ENCODE peak calls at places on chromosomes 2 and 18, in five cellular contexts. K is GM04504; S is IMR-90; M is effector memory CD8-positive, alpha-beta T cell; V is left cardiac atrium. L is an unnamed sample.

GRCh38 chr18:48719988-48720654 is 181.3 kb downstream of the CTIF start:
- DNase-seq in K (no peak), S (peak; percentile 74), M (no peak), V (no peak), L (no peak)

GRCh38 chr18:61842146-61842545 is 50.7 kb downstream of the RNF152 start:
- DNase-seq in K (no peak), S (no peak), M (no peak), V (no peak), L (no peak)

GRCh38 chr2:174023591-174024523 is 58.7 kb upstream of the SP3 start:
- DNase-seq in K (peak; percentile 82), S (peak; percentile 95), M (no peak), V (peak; percentile 72), L (no peak)

GRCh38 chr2:178419123-178419522 is 31.9 kb downstream of the PRKRA start:
- DNase-seq in K (no peak), S (peak; percentile 61), M (no peak), V (no peak), L (no peak)

GRCh38 chr2:26454561-26455001 is 23.3 kb downstream of the OTOF start:
- DNase-seq in K (no peak), S (no peak), M (no peak), V (no peak), L (no peak)

GRCh38 chr2:42252464-42252863 is 83.3 kb downstream of the EML4 start:
- DNase-seq in K (no peak), S (no peak), M (no peak), V (no peak), L (no peak)

GRCh38 chr2:216192181-216192580 is 83.0 kb downstream of the XRCC5 start:
- DNase-seq in K (no peak), S (no peak), M (no peak), V (no peak), L (no peak)

GRCh38 chr18:35386600-35387366 is 9.6 kb upstream of the ZNF396 start:
- DNase-seq in K (peak; percentile 40), S (peak; percentile 82), M (peak; percentile 63), V (peak; percentile 67), L (no peak)

GRCh38 chr2:73258913-73259215 is 24.8 kb downstream of the CCT7 start:
- DNase-seq in K (no peak), S (no peak), M (no peak), V (no peak), L (no peak)

GRCh38 chr18:41396861-41397260 is 558.2 kb upstream of the PIK3C3 start:
- DNase-seq in K (no peak), S (peak; percentile 1), M (no peak), V (no peak), L (no peak)

GRCh38 chr2:236172238-236172865 is 4.2 kb upstream of the GBX2 start:
- DNase-seq in K (no peak), S (no peak), M (no peak), V (no peak), L (no peak)

GRCh38 chr2:167678158-167678557 is 569.2 kb downstream of the STK39 start:
- DNase-seq in K (no peak), S (no peak), M (no peak), V (no peak), L (no peak)

GRCh38 chr2:3024401-3024935 is 353.1 kb downstream of the EIPR1 start:
- DNase-seq in K (no peak), S (no peak), M (no peak), V (no peak), L (no peak)

GRCh38 chr2:120464448-120464931 is 118.6 kb downstream of the INHBB start:
- DNase-seq in K (no peak), S (no peak), M (no peak), V (no peak), L (no peak)

GRCh38 chr18:644395-645004 is 13.0 kb upstream of the TYMS start:
- DNase-seq in K (no peak), S (no peak), M (no peak), V (no peak), L (no peak)

GRCh38 chr2:225274751-225275150 is 124.8 kb upstream of the NYAP2 start:
- DNase-seq in K (no peak), S (peak; percentile 41), M (no peak), V (no peak), L (peak; percentile 14)

GRCh38 chr2:14634223-14634884 is 1.8 kb downstream of the LRATD1 start:
- DNase-seq in K (peak; percentile 54), S (peak; percentile 54), M (no peak), V (peak; percentile 89), L (no peak)

GRCh38 chr18:8960740-8961657 is 141.5 kb upstream of the NDUFV2 start:
- DNase-seq in K (no peak), S (peak; percentile 86), M (no peak), V (no peak), L (peak; percentile 34)

GRCh38 chr2:26363323-26363722 is 16.7 kb upstream of the ADGRF3 start:
- DNase-seq in K (no peak), S (peak; percentile 31), M (no peak), V (no peak), L (no peak)

GRCh38 chr2:142445023-142445422 is 314.2 kb upstream of the LRP1B start:
- DNase-seq in K (no peak), S (no peak), M (no peak), V (no peak), L (no peak)

GRCh38 chr18:79625195-79625923 is 54.2 kb upstream of the CTDP1 start:
- DNase-seq in K (no peak), S (peak; percentile 8), M (no peak), V (peak; percentile 17), L (no peak)

GRCh38 chr2:105868060-105868459 is 123.3 kb downstream of the NCK2 start:
- DNase-seq in K (no peak), S (no peak), M (no peak), V (no peak), L (no peak)

GRCh38 chr2:96891591-96892333 is 21.9 kb upstream of the SEMA4C start:
- DNase-seq in K (no peak), S (peak; percentile 58), M (no peak), V (no peak), L (no peak)

GRCh38 chr18:51342815-51343214 is 145.3 kb upstream of the MEX3C start:
- DNase-seq in K (no peak), S (peak; percentile 1), M (no peak), V (no peak), L (no peak)

GRCh38 chr2:68000170-68000825 is 62.5 kb downstream of the C1D start:
- DNase-seq in K (no peak), S (peak; percentile 59), M (no peak), V (no peak), L (no peak)

GRCh38 chr2:176188218-176188968 is at the start of gene HOXD1:
- DNase-seq in K (no peak), S (no peak), M (no peak), V (no peak), L (peak; percentile 36)

GRCh38 chr18:59374112-59374511 is 15.0 kb upstream of the LMAN1 start:
- DNase-seq in K (no peak), S (no peak), M (no peak), V (no peak), L (no peak)

GRCh38 chr2:61340242-61340641 is 130.6 kb downstream of the USP34 start:
- DNase-seq in K (no peak), S (peak; percentile 91), M (no peak), V (no peak), L (peak; percentile 33)

GRCh38 chr2:187319441-187320108 is 128.5 kb downstream of the CALCRL start:
- DNase-seq in K (no peak), S (no peak), M (no peak), V (no peak), L (no peak)

GRCh38 chr2:68722712-68723111 is 11.9 kb upstream of the ARHGAP25 start:
- DNase-seq in K (no peak), S (no peak), M (no peak), V (no peak), L (no peak)

GRCh38 chr2:1656961-1657841 is 87.1 kb downstream of the PXDN start:
- DNase-seq in K (no peak), S (no peak), M (no peak), V (peak; percentile 15), L (no peak)

GRCh38 chr2:154692927-154693326 is 5.6 kb upstream of the KCNJ3 start:
- DNase-seq in K (no peak), S (no peak), M (no peak), V (no peak), L (peak; percentile 4)

GRCh38 chr18:46632401-46633089 is 24.5 kb downstream of the LOXHD1 start:
- DNase-seq in K (no peak), S (peak; percentile 17), M (no peak), V (no peak), L (no peak)

GRCh38 chr2:74741651-74742050 is 87.6 kb downstream of the SEMA4F start:
- DNase-seq in K (no peak), S (no peak), M (no peak), V (no peak), L (no peak)

GRCh38 chr18:24427484-24427883 is 1.0 kb downstream of the IMPACT start:
- DNase-seq in K (no peak), S (peak; percentile 19), M (no peak), V (no peak), L (no peak)

GRCh38 chr2:15313657-15314056 is 247.5 kb downstream of the NBAS start:
- DNase-seq in K (no peak), S (peak; percentile 71), M (no peak), V (no peak), L (no peak)

GRCh38 chr2:54651291-54651690 is 72.2 kb upstream of the EML6 start:
- DNase-seq in K (no peak), S (no peak), M (no peak), V (no peak), L (no peak)